ENCODE peak calls at places on chromosomes 5 and 9, in eight cellular contexts. A is K562, B is A549, J is H1, Y is GM12878, T is HCT116, R is SK-N-SH, C is HepG2. S is an unnamed sample.

GRCh38 chr9:86500667-86501435 is 146.6 kb upstream of the TUT7 start:
- DNase-seq in Y (no peak), R (no peak), B (no peak), A (no peak), C (no peak), J (no peak), T (no peak), S (peak; percentile 13)

GRCh38 chr5:132525299-132525724 is 18.0 kb downstream of the IL5 start:
- DNase-seq in R (no peak), J (no peak), C (no peak), B (no peak), Y (peak; percentile 97), A (no peak), T (no peak), S (peak; percentile 6)

GRCh38 chr9:74875656-74876055 is 12.1 kb downstream of the TRPM6 start:
- DNase-seq in T (no peak), A (no peak), B (no peak), R (no peak), Y (no peak), C (no peak), J (no peak), S (no peak)

GRCh38 chr9:109371374-109371773 is 50.5 kb upstream of the EPB41L4B start:
- DNase-seq in C (no peak), T (no peak), A (no peak), R (no peak), Y (no peak), J (no peak), B (no peak), S (no peak)

GRCh38 chr5:103120607-103121200 is 603 bp downstream of the PPIP5K2 start:
- DNase-seq in R (peak; percentile 12), B (no peak), J (no peak), C (peak; percentile 1), T (no peak), A (peak; percentile 40), Y (no peak), S (peak; percentile 53)

GRCh38 chr5:68730220-68731010 is 363.4 kb upstream of the SLC30A5 start:
- DNase-seq in Y (no peak), A (peak; percentile 16), C (no peak), B (no peak), R (peak; percentile 62), T (no peak), J (no peak), S (no peak)

GRCh38 chr5:102678267-102679058 is 76.6 kb upstream of the PAM start:
- DNase-seq in T (no peak), R (no peak), J (no peak), Y (no peak), A (no peak), B (no peak), C (no peak), S (no peak)

GRCh38 chr9:128972956-128973355 is 25.5 kb downstream of the NUP188 start:
- DNase-seq in B (peak; percentile 32), Y (no peak), T (no peak), C (no peak), A (no peak), R (no peak), J (no peak), S (no peak)

GRCh38 chr5:149406203-149406978 is 27.3 kb upstream of the IL17B start:
- DNase-seq in A (peak; percentile 40), Y (no peak), T (no peak), C (no peak), B (no peak), R (peak; percentile 83), J (no peak), S (peak; percentile 36)

GRCh38 chr9:37840560-37841194 is 40.1 kb downstream of the DCAF10 start:
- DNase-seq in C (no peak), Y (no peak), A (peak; percentile 41), T (peak; percentile 1), R (no peak), J (no peak), B (no peak), S (peak; percentile 43)

GRCh38 chr9:121999556-121999955 is 93.6 kb downstream of the TTLL11 start:
- DNase-seq in B (no peak), J (no peak), C (no peak), Y (no peak), A (no peak), T (no peak), R (no peak), S (no peak)

GRCh38 chr5:88787856-88788255 is 95.1 kb downstream of the MEF2C start:
- DNase-seq in R (no peak), Y (no peak), A (no peak), C (no peak), T (no peak), J (no peak), B (no peak), S (no peak)

GRCh38 chr9:126851286-126851880 is 9.1 kb upstream of the ZBTB34 start:
- DNase-seq in T (no peak), Y (no peak), A (no peak), R (no peak), B (no peak), C (no peak), J (no peak), S (no peak)

GRCh38 chr5:116528519-116529234 is 45.9 kb downstream of the SEMA6A start:
- DNase-seq in J (no peak), A (no peak), T (no peak), Y (no peak), B (no peak), C (no peak), R (peak; percentile 48), S (no peak)

GRCh38 chr9:129398101-129398795 is 220.2 kb upstream of the IER5L start:
- DNase-seq in R (peak; percentile 27), Y (no peak), J (no peak), C (no peak), B (no peak), A (no peak), T (no peak), S (no peak)

GRCh38 chr5:14595877-14596276 is 14.3 kb downstream of the OTULINL start:
- DNase-seq in C (no peak), T (no peak), Y (no peak), R (no peak), B (no peak), A (no peak), J (no peak), S (no peak)

GRCh38 chr5:40333459-40334241 is 346.1 kb upstream of the PTGER4 start:
- DNase-seq in C (no peak), T (no peak), A (no peak), R (no peak), J (no peak), B (no peak), Y (no peak), S (no peak)

GRCh38 chr9:126399251-126399650 is 72.6 kb downstream of the MVB12B start:
- DNase-seq in T (no peak), B (no peak), A (no peak), C (no peak), R (no peak), Y (no peak), J (no peak), S (no peak)

GRCh38 chr5:125310749-125311148 is 564.3 kb upstream of the ZNF608 start:
- DNase-seq in R (no peak), J (no peak), A (no peak), B (no peak), Y (no peak), T (no peak), C (no peak), S (no peak)

GRCh38 chr5:146337928-146338327 is 711 bp upstream of the POU4F3 start:
- DNase-seq in Y (no peak), C (no peak), A (no peak), R (no peak), B (no peak), T (no peak), J (no peak), S (no peak)

GRCh38 chr5:146341854-146342253 is 3.2 kb downstream of the POU4F3 start:
- DNase-seq in Y (no peak), T (no peak), B (no peak), C (no peak), A (no peak), R (no peak), J (no peak), S (no peak)

GRCh38 chr5:146340260-146341081 is 1.8 kb downstream of the POU4F3 start:
- DNase-seq in T (no peak), C (peak; percentile 36), A (peak; percentile 63), J (no peak), Y (no peak), R (no peak), B (no peak), S (peak; percentile 66)

GRCh38 chr5:146338774-146339714 is at the start of gene POU4F3:
- DNase-seq in R (peak; percentile 61), Y (no peak), T (no peak), C (no peak), B (no peak), A (no peak), J (peak; percentile 68), S (no peak)

GRCh38 chr5:146339715-146340259 is 1.1 kb downstream of the POU4F3 start:
- DNase-seq in B (no peak), J (no peak), T (no peak), A (no peak), R (no peak), Y (no peak), C (no peak), S (no peak)
- H3K4me3 ChIP-seq in B (no peak overlapping the region), J (peak overlapping the region; percentile 66), T (no peak overlapping the region), A (no peak overlapping the region), R (no peak overlapping the region), Y (no peak overlapping the region), C (no peak overlapping the region), S (no peak overlapping the region)

GRCh38 chr9:104725014-104725413 is 22.5 kb upstream of the NIPSNAP3A start:
- DNase-seq in B (no peak), T (no peak), Y (no peak), C (no peak), R (no peak), J (no peak), A (no peak), S (no peak)
- TF ChIP-seq MAX in B (no peak), T (no peak), Y (no peak), C (no peak), R (no peak), J (no peak), A (no peak), S (no peak)

GRCh38 chr9:82147798-82148440 is 159.3 kb downstream of the SPATA31D1 start:
- DNase-seq in A (no peak), B (no peak), R (no peak), Y (no peak), C (no peak), T (no peak), J (no peak), S (no peak)
- TF ChIP-seq CTCF in A (no peak), B (no peak), R (no peak), Y (no peak), C (no peak), T (no peak), J (no peak), S (no peak)

GRCh38 chr5:25955337-25955736 is 1083.0 kb downstream of the CDH9 start:
- DNase-seq in Y (no peak), A (no peak), R (no peak), B (no peak), T (no peak), C (no peak), J (no peak), S (no peak)
- H3K4me3 ChIP-seq in Y (no peak overlapping the region), A (no peak overlapping the region), R (no peak overlapping the region), B (no peak overlapping the region), T (no peak overlapping the region), C (no peak overlapping the region), J (no peak overlapping the region), S (no peak overlapping the region)

GRCh38 chr5:17713301-17713700 is 79.0 kb downstream of the TAF11L14 start:
- DNase-seq in B (peak; percentile 23), A (no peak), R (no peak), C (no peak), J (no peak), Y (no peak), T (no peak), S (peak; percentile 34)
- TF ChIP-seq MAX in B (no peak), A (no peak), R (no peak), C (no peak), J (no peak), Y (no peak), T (no peak), S (peak; percentile 70)

GRCh38 chr9:9625248-9625647 is 987.6 kb downstream of the PTPRD start:
- DNase-seq in R (no peak), Y (no peak), A (no peak), C (no peak), J (no peak), T (no peak), B (no peak), S (no peak)
- TF ChIP-seq CTCF in R (no peak), Y (no peak), A (no peak), C (no peak), J (no peak), T (no peak), B (no peak), S (no peak)